ENCODE peak calls at places on chromosome 9, in eight cellular contexts. R, X, Z, K, P, Y, V and C are unnamed samples.

GRCh38 chr9:27638716-27639115 is 65.4 kb upstream of the C9orf72 start:
- DNase-seq in V (no peak), Y (no peak), Z (no peak), R (no peak), P (no peak), X (no peak), K (no peak), C (no peak)

GRCh38 chr9:86765736-86766410 is 181.4 kb downstream of the GAS1 start:
- DNase-seq in V (no peak), P (no peak), Z (no peak), X (no peak), Y (no peak), K (no peak), R (no peak), C (no peak)

GRCh38 chr9:112170235-112170634 is 4.9 kb downstream of the SUSD1 start:
- DNase-seq in Y (no peak), P (no peak), X (no peak), K (no peak), V (peak; percentile 75), Z (no peak), R (no peak), C (no peak)

GRCh38 chr9:38251036-38251335 is 141.5 kb upstream of the ALDH1B1 start:
- DNase-seq in V (no peak), R (no peak), P (no peak), Z (no peak), Y (no peak), X (no peak), K (no peak), C (no peak)

GRCh38 chr9:33517373-33517772 is 6.7 kb upstream of the ANKRD18B start:
- DNase-seq in K (peak; percentile 45), V (peak; percentile 25), R (peak; percentile 28), P (peak; percentile 29), Z (no peak), X (no peak), Y (no peak), C (no peak)

GRCh38 chr9:134198771-134199170 is 34.4 kb upstream of the RNU6ATAC start:
- DNase-seq in K (no peak), Y (no peak), Z (no peak), P (no peak), X (no peak), R (no peak), V (no peak), C (no peak)

GRCh38 chr9:92035687-92036410 is 79.4 kb downstream of the SPTLC1 start:
- DNase-seq in R (no peak), Z (no peak), X (no peak), Y (no peak), K (no peak), P (no peak), V (no peak), C (no peak)

GRCh38 chr9:114282926-114283325 is 40.0 kb upstream of the ORM1 start:
- DNase-seq in P (no peak), X (no peak), R (no peak), K (no peak), V (no peak), Y (no peak), Z (no peak), C (no peak)

GRCh38 chr9:95506438-95506691 is 10.4 kb downstream of the PTCH1 start:
- DNase-seq in K (no peak), Z (no peak), X (no peak), R (peak; percentile 52), V (peak; percentile 27), Y (no peak), P (peak; percentile 33), C (peak; percentile 26)

GRCh38 chr9:15400281-15400941 is 22.3 kb upstream of the SNAPC3 start:
- DNase-seq in Z (no peak), X (no peak), K (no peak), P (no peak), R (no peak), Y (no peak), V (no peak), C (no peak)

GRCh38 chr9:133807037-133807436 is 68.9 kb upstream of the SARDH start:
- DNase-seq in Z (no peak), P (no peak), Y (no peak), R (no peak), X (no peak), V (no peak), K (no peak), C (no peak)

GRCh38 chr9:28951945-28952344 is 1378.7 kb upstream of the C9orf72 start:
- DNase-seq in X (no peak), Y (no peak), V (no peak), R (no peak), Z (no peak), P (peak; percentile 9), K (no peak), C (no peak)

GRCh38 chr9:121888438-121888775 is 204.7 kb downstream of the TTLL11 start:
- DNase-seq in Z (no peak), R (no peak), K (no peak), X (no peak), P (no peak), Y (no peak), V (no peak), C (no peak)

GRCh38 chr9:112326194-112326593 is 7.2 kb downstream of the PTBP3 start:
- DNase-seq in R (no peak), P (no peak), V (no peak), Y (no peak), X (no peak), K (no peak), Z (no peak), C (no peak)

GRCh38 chr9:106818034-106818433 is 44.9 kb upstream of the ZNF462 start:
- DNase-seq in Y (no peak), K (no peak), P (no peak), X (no peak), Z (no peak), R (no peak), V (no peak), C (no peak)

GRCh38 chr9:81479573-81479972 is 209.8 kb downstream of the TLE1 start:
- DNase-seq in K (no peak), V (no peak), Z (no peak), P (no peak), R (no peak), Y (no peak), X (no peak), C (no peak)

GRCh38 chr9:97382099-97382718 is 29.7 kb upstream of the TDRD7 start:
- DNase-seq in X (no peak), K (no peak), P (no peak), Z (no peak), R (no peak), V (no peak), Y (no peak), C (no peak)

GRCh38 chr9:110835404-110835803 is 166.8 kb downstream of the MUSK start:
- DNase-seq in P (no peak), V (no peak), K (no peak), R (no peak), X (no peak), Y (no peak), Z (no peak), C (no peak)

GRCh38 chr9:95373069-95373681 is 55.7 kb upstream of the FANCC start:
- DNase-seq in Z (no peak), R (peak; percentile 84), P (peak; percentile 58), V (no peak), X (no peak), Y (no peak), K (no peak), C (peak; percentile 79)

GRCh38 chr9:135971892-135972291 is 10.7 kb upstream of the UBAC1 start:
- DNase-seq in X (peak; percentile 46), V (peak; percentile 87), K (no peak), Y (no peak), P (no peak), R (no peak), Z (no peak), C (peak; percentile 28)

GRCh38 chr9:16985559-16986348 is 115.3 kb upstream of the BNC2 start:
- DNase-seq in R (no peak), K (no peak), Y (no peak), P (no peak), V (no peak), X (no peak), Z (no peak), C (no peak)

GRCh38 chr9:136690104-136690840 is 3.0 kb upstream of the AGPAT2 start:
- DNase-seq in Z (no peak), K (no peak), X (no peak), P (no peak), R (no peak), V (no peak), Y (no peak), C (peak; percentile 93)

GRCh38 chr9:130835441-130836298 is 616 bp downstream of the ABL1 start:
- DNase-seq in Y (peak; percentile 17), Z (no peak), V (peak; percentile 19), X (no peak), R (peak; percentile 24), P (peak; percentile 12), K (no peak), C (peak; percentile 28)

GRCh38 chr9:74887041-74887980 is at the start of gene TRPM6:
- DNase-seq in X (peak; percentile 1), V (peak; percentile 54), K (peak; percentile 7), Y (peak; percentile 18), P (peak; percentile 75), R (peak; percentile 71), Z (no peak), C (peak; percentile 67)

GRCh38 chr9:116792271-116792670 is 105.2 kb downstream of the TRIM32 start:
- DNase-seq in Z (no peak), P (no peak), R (no peak), K (no peak), V (no peak), Y (no peak), X (no peak), C (no peak)

GRCh38 chr9:32954642-32955041 is 46.8 kb downstream of the APTX start:
- DNase-seq in Y (no peak), K (no peak), X (no peak), Z (no peak), V (no peak), P (peak; percentile 11), R (no peak), C (no peak)

GRCh38 chr9:86614871-86615849 is 260.9 kb upstream of the TUT7 start:
- DNase-seq in X (no peak), Y (no peak), V (peak; percentile 33), R (no peak), K (no peak), Z (no peak), P (no peak), C (no peak)

GRCh38 chr9:136804509-136805206 is 3.1 kb upstream of the RABL6 start:
- DNase-seq in V (no peak), Z (no peak), K (no peak), P (no peak), Y (no peak), X (no peak), R (no peak), C (peak; percentile 18)

GRCh38 chr9:97710356-97711222 is 13.4 kb upstream of the XPA start:
- DNase-seq in K (peak; percentile 66), Z (no peak), Y (peak; percentile 21), X (peak; percentile 57), V (peak; percentile 40), R (peak; percentile 68), P (peak; percentile 70), C (peak; percentile 34)

GRCh38 chr9:20848490-20848889 is 164.4 kb downstream of the FOCAD start:
- DNase-seq in Z (no peak), V (no peak), R (no peak), Y (no peak), P (no peak), K (no peak), X (no peak), C (no peak)